ENCODE peak calls at places on chromosomes 7 and 10, in eight cellular contexts. V, S, T, U, X, R, D and B are unnamed samples.

GRCh38 chr7:70539196-70539595 is 592.7 kb upstream of the GALNT17 start:
- DNase-seq in T (no peak), X (no peak), U (no peak), V (peak), R (no peak), D (no peak), S (no peak), B (no peak)

GRCh38 chr7:95688931-95689453 is 83.4 kb upstream of the DYNC1I1 start:
- DNase-seq in R (no peak), U (no peak), S (no peak), T (no peak), V (peak), X (no peak), D (no peak), B (no peak)

GRCh38 chr7:17690030-17690429 is 250.3 kb downstream of the SNX13 start:
- DNase-seq in V (peak), D (peak), X (peak), R (no peak), T (no peak), U (no peak), S (no peak), B (no peak)

GRCh38 chr7:152522551-152522950 is 86.7 kb upstream of the KMT2C start:
- DNase-seq in D (no peak), T (peak), X (no peak), S (no peak), U (no peak), V (no peak), R (peak), B (peak)

GRCh38 chr7:110870926-110871325 is 220.0 kb upstream of the LRRN3 start:
- DNase-seq in X (no peak), D (no peak), T (no peak), V (no peak), U (no peak), R (no peak), S (no peak), B (no peak)

GRCh38 chr10:102785818-102786217 is 42.1 kb downstream of the WBP1L start:
- DNase-seq in S (no peak), U (no peak), X (no peak), D (no peak), R (peak), T (no peak), V (no peak), B (no peak)

GRCh38 chr7:41573881-41574280 is 129.0 kb downstream of the INHBA start:
- DNase-seq in T (no peak), D (peak), U (no peak), R (no peak), X (no peak), V (no peak), S (no peak), B (no peak)

GRCh38 chr10:104910712-104911111 is 269.6 kb downstream of the SORCS3 start:
- DNase-seq in D (no peak), T (no peak), U (no peak), V (no peak), X (no peak), R (no peak), S (no peak), B (no peak)

GRCh38 chr7:128705891-128706333 is 33.2 kb upstream of the CALU start:
- DNase-seq in V (peak), X (peak), R (no peak), S (peak), D (peak), U (no peak), T (peak), B (no peak)

GRCh38 chr10:113088194-113088593 is 138.1 kb downstream of the TCF7L2 start:
- DNase-seq in D (no peak), V (no peak), U (no peak), S (no peak), T (no peak), R (no peak), X (no peak), B (no peak)

GRCh38 chr7:140635345-140635744 is 5.3 kb downstream of the DENND2A start:
- DNase-seq in X (no peak), V (no peak), T (no peak), R (no peak), S (no peak), D (no peak), U (no peak), B (no peak)

GRCh38 chr7:11706666-11707605 is 125.1 kb downstream of the THSD7A start:
- DNase-seq in V (peak), D (no peak), X (peak), U (no peak), S (no peak), T (peak), R (no peak), B (no peak)

GRCh38 chr7:126689037-126689436 is 563.7 kb downstream of the GRM8 start:
- DNase-seq in V (peak), R (no peak), D (no peak), S (no peak), U (no peak), X (no peak), T (no peak), B (no peak)

GRCh38 chr10:98410759-98411158 is 4.2 kb downstream of the PYROXD2 start:
- DNase-seq in V (no peak), R (no peak), U (no peak), T (no peak), D (no peak), S (no peak), X (no peak), B (no peak)

GRCh38 chr7:107627002-107627401 is 33.6 kb upstream of the SLC26A4 start:
- DNase-seq in S (no peak), X (no peak), R (no peak), T (no peak), V (no peak), D (no peak), U (no peak), B (no peak)

GRCh38 chr10:80659284-80659683 is 121.6 kb downstream of the SH2D4B start:
- DNase-seq in R (no peak), D (no peak), S (no peak), U (no peak), V (no peak), T (no peak), X (no peak), B (no peak)

GRCh38 chr10:127694580-127695193 is 42.3 kb upstream of the FOXI2 start:
- DNase-seq in D (no peak), U (no peak), T (no peak), V (peak), X (no peak), R (no peak), S (peak), B (peak)

GRCh38 chr10:61757525-61758397 is 95.0 kb downstream of the CABCOCO1 start:
- DNase-seq in D (peak), X (peak), U (no peak), T (no peak), S (no peak), R (no peak), V (peak), B (no peak)

GRCh38 chr10:6300106-6300783 is 97.5 kb downstream of the PFKFB3 start:
- DNase-seq in T (no peak), S (no peak), U (no peak), R (no peak), V (peak), X (no peak), D (no peak), B (no peak)

GRCh38 chr7:48964074-48964473 is 39.7 kb downstream of the CDC14C start:
- DNase-seq in D (peak), T (no peak), V (no peak), R (no peak), U (no peak), S (no peak), X (no peak), B (no peak)

GRCh38 chr7:6606866-6607583 is 8.4 kb upstream of the ZNF853 start:
- DNase-seq in S (no peak), V (no peak), R (no peak), D (no peak), U (no peak), X (no peak), T (no peak), B (no peak)

GRCh38 chr7:139439375-139439774 is 44.1 kb downstream of the KLRG2 start:
- DNase-seq in T (no peak), X (no peak), S (no peak), V (no peak), R (no peak), U (no peak), D (no peak), B (no peak)

GRCh38 chr7:953547-954327 is 743 bp downstream of the ADAP1 start:
- DNase-seq in T (no peak), U (no peak), D (peak), S (no peak), R (no peak), X (no peak), V (peak), B (no peak)

GRCh38 chr7:151368136-151368571 is 26.5 kb downstream of the NUB1 start:
- DNase-seq in D (peak), R (peak), X (peak), T (peak), U (peak), V (peak), S (peak), B (peak)

GRCh38 chr7:25216837-25217236 is 11.4 kb downstream of the NPVF start:
- DNase-seq in X (peak), V (peak), U (no peak), T (peak), R (no peak), D (peak), S (peak), B (peak)

GRCh38 chr10:20598590-20598989 is 298.5 kb downstream of the NEBL start:
- DNase-seq in T (no peak), V (peak), X (no peak), U (no peak), R (peak), D (peak), S (no peak), B (peak)

GRCh38 chr10:133139561-133140065 is 20.4 kb upstream of the KNDC1 start:
- DNase-seq in X (no peak), T (no peak), S (no peak), U (no peak), D (no peak), R (peak), V (no peak), B (peak)

GRCh38 chr10:78473016-78473415 is 439.4 kb downstream of the RPS24 start:
- DNase-seq in X (no peak), U (no peak), R (no peak), T (no peak), D (no peak), S (no peak), V (no peak), B (peak)